ENCODE peak calls at places on chromosomes 3 and 15, in seven cellular contexts. Z, K, S, U, V, E and N are unnamed samples. For H3K9me3, the result is how much of the 10 kb centered on the place peaks cover.

GRCh38 chr15:98070132-98070531 is 109.6 kb downstream of the ARRDC4 start:
- DNase-seq in Z (no peak), U (no peak), K (no peak), V (no peak), S (no peak), E (no peak), N (no peak)

GRCh38 chr3:152183473-152183872 is 85.3 kb upstream of the MBNL1 start:
- DNase-seq in V (peak), E (peak), S (no peak), K (no peak), U (no peak), Z (peak), N (peak)

GRCh38 chr3:149618151-149619123 is 39.4 kb downstream of the WWTR1 start:
- DNase-seq in K (peak), V (peak), S (peak), E (no peak), U (no peak), Z (no peak), N (no peak)

GRCh38 chr15:86213420-86213819 is 133.7 kb downstream of the AGBL1 start:
- DNase-seq in S (no peak), U (no peak), V (no peak), K (no peak), E (no peak), Z (no peak), N (no peak)

GRCh38 chr15:40379853-40380252 is 2.7 kb upstream of the KNSTRN start:
- DNase-seq in U (no peak), S (peak), V (peak), Z (no peak), K (peak), E (no peak), N (no peak)

GRCh38 chr3:71987828-71988227 is 202.9 kb upstream of the PROK2 start:
- DNase-seq in V (no peak), E (no peak), U (no peak), K (no peak), Z (no peak), S (no peak), N (no peak)

GRCh38 chr3:34283743-34284142 is 485.3 kb downstream of the PDCD6IP start:
- DNase-seq in V (no peak), E (no peak), K (no peak), S (no peak), Z (no peak), U (no peak), N (no peak)

GRCh38 chr3:136994772-136995516 is 37.2 kb downstream of the IL20RB start:
- DNase-seq in K (peak), Z (no peak), E (no peak), U (peak), S (peak), V (peak), N (no peak)

GRCh38 chr3:124034016-124034808 is 42.3 kb upstream of the ROPN1 start:
- DNase-seq in K (peak), V (peak), E (no peak), Z (peak), S (peak), U (peak), N (peak)

GRCh38 chr3:37546876-37547275 is 314.8 kb upstream of the CTDSPL start:
- DNase-seq in V (no peak), Z (no peak), E (no peak), S (peak), U (no peak), K (no peak), N (no peak)

GRCh38 chr3:107833046-107833445 is 257.8 kb downstream of the CD47 start:
- DNase-seq in K (no peak), S (no peak), Z (no peak), E (no peak), V (no peak), U (no peak), N (no peak)

GRCh38 chr3:116059421-116060096 is 385.7 kb downstream of the LSAMP start:
- DNase-seq in V (no peak), S (peak), Z (no peak), E (no peak), K (no peak), U (no peak), N (no peak)

GRCh38 chr15:34262362-34262761 is 37.5 kb downstream of the EMC4 start:
- DNase-seq in Z (no peak), V (no peak), K (no peak), S (no peak), E (no peak), U (no peak), N (no peak)

GRCh38 chr3:127851899-127852298 is 29.6 kb upstream of the MGLL start:
- DNase-seq in Z (no peak), U (no peak), V (no peak), K (no peak), E (no peak), S (no peak), N (no peak)

GRCh38 chr3:192819001-192819569 is 91.7 kb upstream of the FGF12 start:
- DNase-seq in V (no peak), U (no peak), S (peak), K (no peak), E (no peak), Z (no peak), N (no peak)

GRCh38 chr15:22808240-22808639 is 21.8 kb downstream of the NIPA1 start:
- DNase-seq in U (peak), E (no peak), V (no peak), S (no peak), K (no peak), Z (no peak), N (no peak)

GRCh38 chr3:34284959-34285358 is 486.5 kb downstream of the PDCD6IP start:
- DNase-seq in U (no peak), E (no peak), K (no peak), S (no peak), V (no peak), Z (no peak), N (no peak)

GRCh38 chr15:89813381-89814111 is 1.1 kb downstream of the ANPEP start:
- DNase-seq in K (no peak), E (no peak), V (no peak), Z (no peak), S (no peak), U (no peak), N (no peak)
- H3K9me3 ChIP-seq in K (under half), E (under half), V (under half), Z (under half), S (under half), U (under half), N (under half)

GRCh38 chr15:25054329-25054728 is 99.5 kb downstream of the SNRPN start:
- DNase-seq in U (no peak), V (no peak), Z (no peak), S (no peak), E (no peak), K (no peak), N (no peak)

GRCh38 chr15:25057574-25057973 is 102.8 kb downstream of the SNRPN start:
- DNase-seq in Z (no peak), V (no peak), S (no peak), E (no peak), U (no peak), K (peak), N (no peak)

GRCh38 chr15:25054943-25055342 is 100.2 kb downstream of the SNRPN start:
- DNase-seq in U (no peak), K (peak), E (no peak), Z (no peak), V (no peak), S (no peak), N (no peak)

GRCh38 chr15:25056484-25057429 is 102.0 kb downstream of the SNRPN start:
- DNase-seq in K (peak), U (peak), E (no peak), S (no peak), V (no peak), Z (no peak), N (no peak)

DNA sequence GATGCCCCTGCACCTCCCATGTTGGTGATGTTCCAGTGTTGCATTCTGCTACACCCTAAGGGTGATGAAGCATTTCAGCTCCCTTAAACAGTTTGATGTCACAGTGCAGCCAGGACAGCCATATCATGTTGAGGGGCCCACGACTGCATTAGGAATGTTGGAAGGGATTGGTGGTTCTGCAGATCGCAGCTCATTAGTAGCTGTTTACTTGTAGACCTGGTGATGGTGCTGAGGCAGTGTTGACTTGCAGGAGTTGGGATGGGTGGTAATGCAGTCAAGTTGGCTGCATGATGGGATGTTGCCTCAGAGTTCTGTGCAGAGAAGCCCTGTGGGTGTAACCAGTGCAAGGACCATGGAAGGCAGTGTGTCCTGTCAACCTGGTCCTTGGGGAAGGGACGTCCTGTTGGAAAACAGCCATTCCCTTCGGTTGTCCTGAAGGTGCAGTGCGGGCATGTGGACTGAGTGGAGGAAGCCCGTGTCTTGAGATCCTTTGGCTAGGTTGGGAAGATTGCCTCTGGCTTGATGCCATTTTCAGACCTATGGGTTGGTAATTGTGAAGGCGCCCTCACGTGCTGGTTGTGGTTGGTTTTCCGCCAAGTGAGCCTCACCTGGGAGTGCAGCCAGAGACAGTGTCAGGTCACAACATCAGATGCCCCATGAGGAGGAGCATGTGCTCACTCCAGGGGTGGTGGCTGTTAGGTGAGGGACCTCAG is 100.7 kb downstream of the SNRPN start:
- DNase-seq in U (peak), E (no peak), S (no peak), Z (no peak), K (peak), V (no peak), N (no peak)
- H3K9me3 ChIP-seq in U (under half), E (half or more), S (half or more), Z (half or more), K (under half), V (half or more), N (half or more)

DNA sequence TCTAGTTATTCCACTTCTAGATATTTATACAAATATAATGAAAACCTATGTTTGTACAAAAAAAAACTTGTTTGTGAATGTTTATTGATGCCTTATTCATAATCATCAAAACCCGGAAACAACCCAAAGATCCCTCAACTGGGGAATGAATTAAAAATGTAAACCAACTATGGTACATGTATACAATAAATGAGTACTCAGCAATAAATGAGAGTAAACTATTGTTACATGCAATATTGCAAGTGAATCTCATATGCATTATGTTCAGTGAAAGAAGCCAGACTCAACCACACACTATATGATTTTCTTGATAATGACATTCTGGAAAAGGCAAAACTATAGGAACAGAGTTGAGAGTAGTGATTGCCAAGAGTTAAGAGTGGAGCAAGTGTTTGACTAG is 12.3 kb downstream of the ZNF860 start:
- DNase-seq in K (no peak), U (no peak), V (no peak), S (no peak), E (no peak), Z (no peak), N (no peak)
- H3K9me3 ChIP-seq in K (under half), U (under half), V (under half), S (under half), E (under half), Z (under half), N (under half)

GRCh38 chr15:99682455-99682854 is 50.8 kb downstream of the LYSMD4 start:
- DNase-seq in V (no peak), U (no peak), E (no peak), Z (no peak), S (peak), K (no peak), N (no peak)
- H3K9me3 ChIP-seq in V (under half), U (under half), E (under half), Z (under half), S (under half), K (under half), N (under half)